ENCODE peak calls at places on chromosomes 2 and 18, in ten cellular contexts. One of them, this sample, is unnamed.

GRCh38 chr2:64526034-64526433 is 1.9 kb downstream of the AFTPH start:
- DNase-seq in iris pigment epithelial cell: no peak
- DNase-seq in AG08396: no peak
- DNase-seq in NCI-H510A treated with DMSO at 0.1 percent for 48 hours: no peak
- DNase-seq in tibial artery: no peak
- DNase-seq in NAMALWA: peak
- DNase-seq in stimulated activated naive B cell treated with anti-CD40 and anti-IgM and Interleukin-4, amounts not matched to agents 10 μg/mL and 1 μg/mL and 100 μg/mL, for 72 hours: no peak
- DNase-seq in activated T-helper 1 cell treated with Interleukin-2 at 50 U/mL for 16 hours: no peak
- DNase-seq in astrocyte: no peak
- DNase-seq in iPS DF 19.7: no peak
- DNase-seq in this sample: no peak

GRCh38 chr2:219688560-219689445 is 61.4 kb downstream of the SLC4A3 start:
- DNase-seq in tibial artery: peak
- DNase-seq in NAMALWA: no peak
- DNase-seq in astrocyte: peak
- DNase-seq in iPS DF 19.7: no peak
- DNase-seq in iris pigment epithelial cell: peak
- DNase-seq in activated T-helper 1 cell treated with Interleukin-2 at 50 U/mL for 16 hours: no peak
- DNase-seq in NCI-H510A treated with DMSO at 0.1 percent for 48 hours: no peak
- DNase-seq in AG08396: peak
- DNase-seq in stimulated activated naive B cell treated with anti-CD40 and anti-IgM and Interleukin-4, amounts not matched to agents 10 μg/mL and 1 μg/mL and 100 μg/mL, for 72 hours: no peak
- DNase-seq in this sample: no peak

GRCh38 chr2:100786297-100786658 is 33.7 kb upstream of the NPAS2 start:
- DNase-seq in NCI-H510A treated with DMSO at 0.1 percent for 48 hours: no peak
- DNase-seq in NAMALWA: no peak
- DNase-seq in stimulated activated naive B cell treated with anti-CD40 and anti-IgM and Interleukin-4, amounts not matched to agents 10 μg/mL and 1 μg/mL and 100 μg/mL, for 72 hours: no peak
- DNase-seq in iPS DF 19.7: no peak
- DNase-seq in tibial artery: peak
- DNase-seq in astrocyte: peak
- DNase-seq in activated T-helper 1 cell treated with Interleukin-2 at 50 U/mL for 16 hours: no peak
- DNase-seq in AG08396: peak
- DNase-seq in iris pigment epithelial cell: peak
- DNase-seq in this sample: no peak

GRCh38 chr18:31303771-31304170 is 14.2 kb upstream of the DSG1 start:
- DNase-seq in stimulated activated naive B cell treated with anti-CD40 and anti-IgM and Interleukin-4, amounts not matched to agents 10 μg/mL and 1 μg/mL and 100 μg/mL, for 72 hours: no peak
- DNase-seq in NCI-H510A treated with DMSO at 0.1 percent for 48 hours: no peak
- DNase-seq in activated T-helper 1 cell treated with Interleukin-2 at 50 U/mL for 16 hours: no peak
- DNase-seq in astrocyte: peak
- DNase-seq in NAMALWA: no peak
- DNase-seq in tibial artery: no peak
- DNase-seq in iris pigment epithelial cell: peak
- DNase-seq in iPS DF 19.7: no peak
- DNase-seq in AG08396: no peak
- DNase-seq in this sample: no peak

GRCh38 chr2:220744861-220745260 is 827.2 kb downstream of the EPHA4 start:
- DNase-seq in activated T-helper 1 cell treated with Interleukin-2 at 50 U/mL for 16 hours: no peak
- DNase-seq in AG08396: no peak
- DNase-seq in iPS DF 19.7: no peak
- DNase-seq in stimulated activated naive B cell treated with anti-CD40 and anti-IgM and Interleukin-4, amounts not matched to agents 10 μg/mL and 1 μg/mL and 100 μg/mL, for 72 hours: no peak
- DNase-seq in NAMALWA: no peak
- DNase-seq in NCI-H510A treated with DMSO at 0.1 percent for 48 hours: no peak
- DNase-seq in iris pigment epithelial cell: peak
- DNase-seq in tibial artery: no peak
- DNase-seq in astrocyte: no peak
- DNase-seq in this sample: no peak

GRCh38 chr2:14720319-14720718 is 87.8 kb downstream of the LRATD1 start:
- DNase-seq in NCI-H510A treated with DMSO at 0.1 percent for 48 hours: no peak
- DNase-seq in stimulated activated naive B cell treated with anti-CD40 and anti-IgM and Interleukin-4, amounts not matched to agents 10 μg/mL and 1 μg/mL and 100 μg/mL, for 72 hours: no peak
- DNase-seq in activated T-helper 1 cell treated with Interleukin-2 at 50 U/mL for 16 hours: no peak
- DNase-seq in tibial artery: no peak
- DNase-seq in iris pigment epithelial cell: peak
- DNase-seq in AG08396: no peak
- DNase-seq in NAMALWA: no peak
- DNase-seq in astrocyte: peak
- DNase-seq in iPS DF 19.7: no peak
- DNase-seq in this sample: no peak

GRCh38 chr2:62822549-62822948 is 117.0 kb downstream of the EHBP1 start:
- DNase-seq in NAMALWA: no peak
- DNase-seq in iris pigment epithelial cell: no peak
- DNase-seq in activated T-helper 1 cell treated with Interleukin-2 at 50 U/mL for 16 hours: no peak
- DNase-seq in iPS DF 19.7: no peak
- DNase-seq in NCI-H510A treated with DMSO at 0.1 percent for 48 hours: no peak
- DNase-seq in AG08396: no peak
- DNase-seq in tibial artery: no peak
- DNase-seq in astrocyte: no peak
- DNase-seq in stimulated activated naive B cell treated with anti-CD40 and anti-IgM and Interleukin-4, amounts not matched to agents 10 μg/mL and 1 μg/mL and 100 μg/mL, for 72 hours: no peak
- DNase-seq in this sample: no peak

GRCh38 chr2:176018708-176019107 is 16.6 kb upstream of the LNPK start:
- DNase-seq in NCI-H510A treated with DMSO at 0.1 percent for 48 hours: no peak
- DNase-seq in AG08396: no peak
- DNase-seq in tibial artery: no peak
- DNase-seq in iris pigment epithelial cell: no peak
- DNase-seq in activated T-helper 1 cell treated with Interleukin-2 at 50 U/mL for 16 hours: no peak
- DNase-seq in iPS DF 19.7: no peak
- DNase-seq in NAMALWA: no peak
- DNase-seq in stimulated activated naive B cell treated with anti-CD40 and anti-IgM and Interleukin-4, amounts not matched to agents 10 μg/mL and 1 μg/mL and 100 μg/mL, for 72 hours: no peak
- DNase-seq in astrocyte: no peak
- DNase-seq in this sample: no peak

GRCh38 chr2:118249970-118250369 is 161.7 kb downstream of the INSIG2 start:
- DNase-seq in NCI-H510A treated with DMSO at 0.1 percent for 48 hours: no peak
- DNase-seq in AG08396: no peak
- DNase-seq in stimulated activated naive B cell treated with anti-CD40 and anti-IgM and Interleukin-4, amounts not matched to agents 10 μg/mL and 1 μg/mL and 100 μg/mL, for 72 hours: no peak
- DNase-seq in iris pigment epithelial cell: peak
- DNase-seq in astrocyte: peak
- DNase-seq in tibial artery: no peak
- DNase-seq in NAMALWA: no peak
- DNase-seq in activated T-helper 1 cell treated with Interleukin-2 at 50 U/mL for 16 hours: no peak
- DNase-seq in iPS DF 19.7: no peak
- DNase-seq in this sample: no peak

GRCh38 chr2:72144746-72145657 is 2.7 kb downstream of the CYP26B1 start:
- DNase-seq in iris pigment epithelial cell: peak
- DNase-seq in NCI-H510A treated with DMSO at 0.1 percent for 48 hours: peak
- DNase-seq in AG08396: no peak
- DNase-seq in astrocyte: no peak
- DNase-seq in iPS DF 19.7: no peak
- DNase-seq in stimulated activated naive B cell treated with anti-CD40 and anti-IgM and Interleukin-4, amounts not matched to agents 10 μg/mL and 1 μg/mL and 100 μg/mL, for 72 hours: no peak
- DNase-seq in tibial artery: peak
- DNase-seq in activated T-helper 1 cell treated with Interleukin-2 at 50 U/mL for 16 hours: no peak
- DNase-seq in NAMALWA: no peak
- DNase-seq in this sample: no peak

GRCh38 chr2:99707592-99707991 is 217.8 kb upstream of the REV1 start:
- DNase-seq in stimulated activated naive B cell treated with anti-CD40 and anti-IgM and Interleukin-4, amounts not matched to agents 10 μg/mL and 1 μg/mL and 100 μg/mL, for 72 hours: no peak
- DNase-seq in activated T-helper 1 cell treated with Interleukin-2 at 50 U/mL for 16 hours: no peak
- DNase-seq in iris pigment epithelial cell: peak
- DNase-seq in astrocyte: peak
- DNase-seq in NCI-H510A treated with DMSO at 0.1 percent for 48 hours: no peak
- DNase-seq in iPS DF 19.7: no peak
- DNase-seq in tibial artery: no peak
- DNase-seq in NAMALWA: peak
- DNase-seq in AG08396: no peak
- DNase-seq in this sample: no peak

GRCh38 chr2:147792966-147793617 is 51.7 kb upstream of the ACVR2A start:
- DNase-seq in activated T-helper 1 cell treated with Interleukin-2 at 50 U/mL for 16 hours: no peak
- DNase-seq in astrocyte: peak
- DNase-seq in iris pigment epithelial cell: peak
- DNase-seq in NAMALWA: no peak
- DNase-seq in tibial artery: no peak
- DNase-seq in NCI-H510A treated with DMSO at 0.1 percent for 48 hours: no peak
- DNase-seq in stimulated activated naive B cell treated with anti-CD40 and anti-IgM and Interleukin-4, amounts not matched to agents 10 μg/mL and 1 μg/mL and 100 μg/mL, for 72 hours: no peak
- DNase-seq in iPS DF 19.7: no peak
- DNase-seq in AG08396: no peak
- DNase-seq in this sample: no peak

GRCh38 chr2:46979611-46980010 is 64.0 kb upstream of the MCFD2 start:
- DNase-seq in NCI-H510A treated with DMSO at 0.1 percent for 48 hours: no peak
- DNase-seq in NAMALWA: no peak
- DNase-seq in iPS DF 19.7: no peak
- DNase-seq in iris pigment epithelial cell: no peak
- DNase-seq in stimulated activated naive B cell treated with anti-CD40 and anti-IgM and Interleukin-4, amounts not matched to agents 10 μg/mL and 1 μg/mL and 100 μg/mL, for 72 hours: peak
- DNase-seq in AG08396: no peak
- DNase-seq in activated T-helper 1 cell treated with Interleukin-2 at 50 U/mL for 16 hours: no peak
- DNase-seq in tibial artery: no peak
- DNase-seq in astrocyte: no peak
- DNase-seq in this sample: no peak

GRCh38 chr2:38997784-38998183 is 108.1 kb downstream of the ARHGEF33 start:
- DNase-seq in AG08396: peak
- DNase-seq in iris pigment epithelial cell: peak
- DNase-seq in tibial artery: no peak
- DNase-seq in iPS DF 19.7: no peak
- DNase-seq in stimulated activated naive B cell treated with anti-CD40 and anti-IgM and Interleukin-4, amounts not matched to agents 10 μg/mL and 1 μg/mL and 100 μg/mL, for 72 hours: no peak
- DNase-seq in NAMALWA: no peak
- DNase-seq in astrocyte: peak
- DNase-seq in activated T-helper 1 cell treated with Interleukin-2 at 50 U/mL for 16 hours: no peak
- DNase-seq in NCI-H510A treated with DMSO at 0.1 percent for 48 hours: peak
- DNase-seq in this sample: no peak

GRCh38 chr2:58734365-58734764 is 493.2 kb upstream of the FANCL start:
- DNase-seq in NCI-H510A treated with DMSO at 0.1 percent for 48 hours: peak
- DNase-seq in NAMALWA: no peak
- DNase-seq in iPS DF 19.7: no peak
- DNase-seq in stimulated activated naive B cell treated with anti-CD40 and anti-IgM and Interleukin-4, amounts not matched to agents 10 μg/mL and 1 μg/mL and 100 μg/mL, for 72 hours: no peak
- DNase-seq in AG08396: no peak
- DNase-seq in tibial artery: no peak
- DNase-seq in activated T-helper 1 cell treated with Interleukin-2 at 50 U/mL for 16 hours: no peak
- DNase-seq in astrocyte: peak
- DNase-seq in iris pigment epithelial cell: peak
- DNase-seq in this sample: no peak

GRCh38 chr2:70504750-70505149 is 48.9 kb downstream of the TGFA start:
- DNase-seq in NCI-H510A treated with DMSO at 0.1 percent for 48 hours: no peak
- DNase-seq in AG08396: no peak
- DNase-seq in iris pigment epithelial cell: no peak
- DNase-seq in NAMALWA: no peak
- DNase-seq in tibial artery: no peak
- DNase-seq in iPS DF 19.7: no peak
- DNase-seq in activated T-helper 1 cell treated with Interleukin-2 at 50 U/mL for 16 hours: no peak
- DNase-seq in astrocyte: no peak
- DNase-seq in stimulated activated naive B cell treated with anti-CD40 and anti-IgM and Interleukin-4, amounts not matched to agents 10 μg/mL and 1 μg/mL and 100 μg/mL, for 72 hours: no peak
- DNase-seq in this sample: no peak

GRCh38 chr2:150485114-150485870 is 2.2 kb downstream of the RND3 start:
- DNase-seq in NAMALWA: no peak
- DNase-seq in NCI-H510A treated with DMSO at 0.1 percent for 48 hours: peak
- DNase-seq in iPS DF 19.7: peak
- DNase-seq in tibial artery: peak
- DNase-seq in stimulated activated naive B cell treated with anti-CD40 and anti-IgM and Interleukin-4, amounts not matched to agents 10 μg/mL and 1 μg/mL and 100 μg/mL, for 72 hours: no peak
- DNase-seq in AG08396: no peak
- DNase-seq in activated T-helper 1 cell treated with Interleukin-2 at 50 U/mL for 16 hours: no peak
- DNase-seq in astrocyte: peak
- DNase-seq in iris pigment epithelial cell: peak
- DNase-seq in this sample: no peak

GRCh38 chr2:102660574-102660973 is 41.2 kb downstream of the SLC9A2 start:
- DNase-seq in astrocyte: no peak
- DNase-seq in iPS DF 19.7: no peak
- DNase-seq in NCI-H510A treated with DMSO at 0.1 percent for 48 hours: no peak
- DNase-seq in stimulated activated naive B cell treated with anti-CD40 and anti-IgM and Interleukin-4, amounts not matched to agents 10 μg/mL and 1 μg/mL and 100 μg/mL, for 72 hours: no peak
- DNase-seq in activated T-helper 1 cell treated with Interleukin-2 at 50 U/mL for 16 hours: no peak
- DNase-seq in NAMALWA: no peak
- DNase-seq in tibial artery: no peak
- DNase-seq in AG08396: no peak
- DNase-seq in iris pigment epithelial cell: no peak
- DNase-seq in this sample: no peak

GRCh38 chr2:234289789-234290188 is 207.1 kb downstream of the ARL4C start:
- DNase-seq in AG08396: peak
- DNase-seq in astrocyte: peak
- DNase-seq in stimulated activated naive B cell treated with anti-CD40 and anti-IgM and Interleukin-4, amounts not matched to agents 10 μg/mL and 1 μg/mL and 100 μg/mL, for 72 hours: no peak
- DNase-seq in NAMALWA: peak
- DNase-seq in activated T-helper 1 cell treated with Interleukin-2 at 50 U/mL for 16 hours: no peak
- DNase-seq in NCI-H510A treated with DMSO at 0.1 percent for 48 hours: no peak
- DNase-seq in iris pigment epithelial cell: peak
- DNase-seq in iPS DF 19.7: no peak
- DNase-seq in tibial artery: no peak
- DNase-seq in this sample: no peak

GRCh38 chr2:67277450-67277849 is 119.7 kb upstream of the ETAA1 start:
- DNase-seq in NCI-H510A treated with DMSO at 0.1 percent for 48 hours: no peak
- DNase-seq in activated T-helper 1 cell treated with Interleukin-2 at 50 U/mL for 16 hours: no peak
- DNase-seq in iris pigment epithelial cell: no peak
- DNase-seq in NAMALWA: no peak
- DNase-seq in iPS DF 19.7: no peak
- DNase-seq in tibial artery: no peak
- DNase-seq in stimulated activated naive B cell treated with anti-CD40 and anti-IgM and Interleukin-4, amounts not matched to agents 10 μg/mL and 1 μg/mL and 100 μg/mL, for 72 hours: no peak
- DNase-seq in AG08396: no peak
- DNase-seq in astrocyte: no peak
- DNase-seq in this sample: no peak

GRCh38 chr2:75403991-75404428 is 156.7 kb downstream of the EVA1A start:
- DNase-seq in stimulated activated naive B cell treated with anti-CD40 and anti-IgM and Interleukin-4, amounts not matched to agents 10 μg/mL and 1 μg/mL and 100 μg/mL, for 72 hours: no peak
- DNase-seq in activated T-helper 1 cell treated with Interleukin-2 at 50 U/mL for 16 hours: no peak
- DNase-seq in AG08396: peak
- DNase-seq in astrocyte: peak
- DNase-seq in iris pigment epithelial cell: peak
- DNase-seq in tibial artery: no peak
- DNase-seq in NCI-H510A treated with DMSO at 0.1 percent for 48 hours: peak
- DNase-seq in iPS DF 19.7: peak
- DNase-seq in NAMALWA: peak
- DNase-seq in this sample: peak

GRCh38 chr2:86675104-86675503 is 45.0 kb upstream of the RMND5A start:
- DNase-seq in AG08396: no peak
- DNase-seq in iPS DF 19.7: no peak
- DNase-seq in NAMALWA: no peak
- DNase-seq in iris pigment epithelial cell: no peak
- DNase-seq in tibial artery: no peak
- DNase-seq in astrocyte: no peak
- DNase-seq in activated T-helper 1 cell treated with Interleukin-2 at 50 U/mL for 16 hours: no peak
- DNase-seq in NCI-H510A treated with DMSO at 0.1 percent for 48 hours: no peak
- DNase-seq in stimulated activated naive B cell treated with anti-CD40 and anti-IgM and Interleukin-4, amounts not matched to agents 10 μg/mL and 1 μg/mL and 100 μg/mL, for 72 hours: no peak
- DNase-seq in this sample: no peak

GRCh38 chr2:45031028-45031427 is 21.8 kb upstream of the SIX2 start:
- DNase-seq in activated T-helper 1 cell treated with Interleukin-2 at 50 U/mL for 16 hours: no peak
- DNase-seq in iPS DF 19.7: no peak
- DNase-seq in stimulated activated naive B cell treated with anti-CD40 and anti-IgM and Interleukin-4, amounts not matched to agents 10 μg/mL and 1 μg/mL and 100 μg/mL, for 72 hours: no peak
- DNase-seq in tibial artery: no peak
- DNase-seq in AG08396: no peak
- DNase-seq in NAMALWA: no peak
- DNase-seq in astrocyte: no peak
- DNase-seq in NCI-H510A treated with DMSO at 0.1 percent for 48 hours: no peak
- DNase-seq in iris pigment epithelial cell: no peak
- DNase-seq in this sample: no peak

GRCh38 chr18:73556904-73557303 is 590.7 kb downstream of the FBXO15 start:
- DNase-seq in iPS DF 19.7: no peak
- DNase-seq in AG08396: no peak
- DNase-seq in NCI-H510A treated with DMSO at 0.1 percent for 48 hours: no peak
- DNase-seq in iris pigment epithelial cell: no peak
- DNase-seq in activated T-helper 1 cell treated with Interleukin-2 at 50 U/mL for 16 hours: no peak
- DNase-seq in NAMALWA: no peak
- DNase-seq in astrocyte: no peak
- DNase-seq in stimulated activated naive B cell treated with anti-CD40 and anti-IgM and Interleukin-4, amounts not matched to agents 10 μg/mL and 1 μg/mL and 100 μg/mL, for 72 hours: no peak
- DNase-seq in tibial artery: no peak
- DNase-seq in this sample: no peak

GRCh38 chr2:48991415-48992131 is 162.7 kb downstream of the FSHR start:
- DNase-seq in activated T-helper 1 cell treated with Interleukin-2 at 50 U/mL for 16 hours: no peak
- DNase-seq in AG08396: no peak
- DNase-seq in iris pigment epithelial cell: no peak
- DNase-seq in iPS DF 19.7: no peak
- DNase-seq in tibial artery: no peak
- DNase-seq in astrocyte: no peak
- DNase-seq in NCI-H510A treated with DMSO at 0.1 percent for 48 hours: no peak
- DNase-seq in NAMALWA: no peak
- DNase-seq in stimulated activated naive B cell treated with anti-CD40 and anti-IgM and Interleukin-4, amounts not matched to agents 10 μg/mL and 1 μg/mL and 100 μg/mL, for 72 hours: no peak
- DNase-seq in this sample: no peak

This sample was measured in iPS DF 6.9.